ENCODE peak calls at places on chromosomes 5 and 9, in five cellular contexts. F, P, X, K and U are unnamed samples.

GRCh38 chr9:92295827-92296258 is 2.3 kb upstream of the IARS1 start:
- DNase-seq in F (peak), P (no peak), X (no peak), K (no peak), U (no peak)

GRCh38 chr9:87520172-87520683 is 22.6 kb downstream of the DAPK1 start:
- DNase-seq in F (no peak), P (no peak), X (no peak), K (no peak), U (no peak)

GRCh38 chr9:133003671-133004090 is 25.2 kb downstream of the GFI1B start:
- DNase-seq in F (no peak), P (no peak), X (no peak), K (no peak), U (no peak)

GRCh38 chr5:61600945-61601491 is 269.0 kb downstream of the ZSWIM6 start:
- DNase-seq in F (no peak), P (no peak), X (no peak), K (no peak), U (no peak)

GRCh38 chr5:169100735-169101075 is 200.2 kb downstream of the SLIT3 start:
- DNase-seq in F (peak), P (no peak), X (peak), K (no peak), U (peak)

GRCh38 chr9:127116946-127117345 is 5.5 kb downstream of the ANGPTL2 start:
- DNase-seq in F (no peak), P (no peak), X (no peak), K (no peak), U (peak)

GRCh38 chr5:84635235-84636055 is 250.8 kb upstream of the EDIL3 start:
- DNase-seq in F (no peak), P (no peak), X (no peak), K (no peak), U (no peak)

GRCh38 chr9:16509946-16510504 is 360.4 kb downstream of the BNC2 start:
- DNase-seq in F (no peak), P (no peak), X (peak), K (no peak), U (peak)

GRCh38 chr5:83026507-83026906 is 50.7 kb downstream of the TMEM167A start:
- DNase-seq in F (no peak), P (no peak), X (no peak), K (no peak), U (no peak)

GRCh38 chr9:35232867-35233544 is 71.2 kb downstream of the UNC13B start:
- DNase-seq in F (no peak), P (no peak), X (no peak), K (no peak), U (no peak)

GRCh38 chr5:39661026-39661779 is 236.4 kb upstream of the DAB2 start:
- DNase-seq in F (no peak), P (no peak), X (peak), K (no peak), U (peak)

GRCh38 chr5:110909950-110910349 is 161.6 kb upstream of the TSLP start:
- DNase-seq in F (no peak), P (no peak), X (no peak), K (no peak), U (peak)

GRCh38 chr5:151284392-151284967 is 19.1 kb downstream of the SLC36A3 start:
- DNase-seq in F (no peak), P (no peak), X (no peak), K (peak), U (no peak)

GRCh38 chr9:86354882-86355399 is 731 bp upstream of the TUT7 start:
- DNase-seq in F (no peak), P (peak), X (no peak), K (no peak), U (peak)

GRCh38 chr9:97301974-97302373 is 5.5 kb upstream of the CCDC180 start:
- DNase-seq in F (no peak), P (no peak), X (no peak), K (no peak), U (no peak)

GRCh38 chr5:150540615-150541396 is 32.9 kb downstream of the NDST1 start:
- DNase-seq in F (no peak), P (peak), X (peak), K (no peak), U (peak)

GRCh38 chr5:54115768-54116403 is 194.5 kb downstream of the ARL15 start:
- DNase-seq in F (no peak), P (no peak), X (peak), K (no peak), U (peak)

GRCh38 chr9:78903581-78903980 is 606.7 kb downstream of the PSAT1 start:
- DNase-seq in F (no peak), P (no peak), X (peak), K (no peak), U (peak)

GRCh38 chr9:101467690-101468089 is 32.1 kb upstream of the ALDOB start:
- DNase-seq in F (no peak), P (no peak), X (no peak), K (no peak), U (no peak)

GRCh38 chr5:63563008-63563917 is 399.0 kb downstream of the HTR1A start:
- DNase-seq in F (no peak), P (no peak), X (peak), K (no peak), U (no peak)

GRCh38 chr9:99998866-99999265 is 92.4 kb downstream of the STX17 start:
- DNase-seq in F (no peak), P (no peak), X (no peak), K (no peak), U (no peak)

GRCh38 chr5:34863947-34864346 is 25.0 kb downstream of the TTC23L start:
- DNase-seq in F (no peak), P (no peak), X (no peak), K (no peak), U (no peak)

GRCh38 chr9:10562581-10563343 is 50.0 kb downstream of the PTPRD start:
- DNase-seq in F (peak), P (no peak), X (peak), K (no peak), U (no peak)

GRCh38 chr5:154481584-154482381 is 3.8 kb upstream of the HAND1 start:
- DNase-seq in F (no peak), P (no peak), X (no peak), K (no peak), U (no peak)

GRCh38 chr5:154480847-154481246 is 2.8 kb upstream of the HAND1 start:
- DNase-seq in F (no peak), P (no peak), X (no peak), K (no peak), U (no peak)

GRCh38 chr5:154479160-154479943 is 1.3 kb upstream of the HAND1 start:
- DNase-seq in F (no peak), P (no peak), X (no peak), K (no peak), U (no peak)

GRCh38 chr5:154478752-154479159 is 729 bp upstream of the HAND1 start:
- DNase-seq in F (no peak), P (no peak), X (no peak), K (no peak), U (no peak)

DNA sequence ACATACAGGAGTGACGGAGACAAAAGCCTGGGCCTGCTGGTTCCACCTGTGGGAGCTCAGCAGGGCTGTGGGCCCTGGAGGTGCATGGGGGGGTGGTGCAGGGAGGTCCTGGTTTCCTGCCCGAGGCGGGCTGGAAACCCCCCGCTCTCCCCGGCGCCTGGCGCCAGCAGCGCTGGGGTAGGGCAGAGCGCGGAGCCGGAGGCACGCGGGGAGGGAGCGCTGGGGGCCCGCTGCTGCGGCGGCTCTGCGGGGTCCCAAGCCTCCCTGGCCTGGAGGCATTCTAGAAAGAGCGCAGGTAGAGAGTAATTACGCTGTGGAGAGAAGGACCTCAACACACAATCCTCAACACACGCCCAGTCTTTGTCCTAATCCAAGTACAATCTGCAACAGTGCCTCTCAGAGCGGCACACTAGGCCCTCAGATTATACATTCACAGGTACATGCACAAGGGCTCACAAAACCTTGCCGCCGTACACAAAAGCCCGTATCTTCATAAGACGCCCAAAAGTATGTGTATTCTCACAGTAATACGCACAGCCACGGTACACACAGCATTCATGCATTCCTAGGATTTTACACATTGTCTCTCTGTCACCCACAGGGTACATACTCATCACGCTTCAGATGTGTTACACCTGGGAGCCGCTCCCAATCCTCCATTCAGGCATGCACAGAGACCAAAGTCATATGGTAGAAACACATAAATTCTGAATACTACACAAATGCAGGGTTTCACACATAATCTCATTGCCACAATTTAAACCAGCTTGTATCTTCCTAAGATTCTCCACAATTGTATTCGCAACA is 2.1 kb upstream of the HAND1 start:
- DNase-seq in F (no peak), P (no peak), X (no peak), K (no peak), U (no peak)
- TF ChIP-seq EZH2 in F (peak), P (no peak), X (peak), K (no peak), U (peak)

DNA sequence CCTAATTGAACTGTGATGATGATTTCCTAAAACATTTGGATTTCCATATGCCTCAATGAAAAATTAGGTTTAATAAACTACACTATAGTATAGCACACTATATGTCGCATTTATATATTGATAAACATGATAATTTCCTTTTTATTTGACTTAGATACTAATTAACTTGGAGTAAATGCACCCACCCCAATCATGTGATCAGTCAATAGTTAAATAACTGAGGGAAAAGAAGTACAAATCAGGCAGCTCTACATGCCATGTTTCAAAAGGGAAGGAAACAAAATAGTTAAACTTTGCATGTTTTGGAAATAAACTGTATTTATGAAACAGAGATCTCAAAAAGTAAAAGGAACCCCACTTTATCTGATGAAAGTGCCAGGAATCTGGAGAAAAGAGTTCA is 18.0 kb upstream of the GNE start:
- DNase-seq in F (no peak), P (no peak), X (no peak), K (no peak), U (no peak)
- H3K9ac ChIP-seq in F (no peak), P (no peak), X (peak), K (no peak), U (peak)

GRCh38 chr5:172898513-172899369 is 60.5 kb upstream of the RPL26L1 start:
- DNase-seq in F (no peak), P (no peak), X (no peak), K (no peak), U (no peak)
- H3K27ac ChIP-seq in F (peak), P (no peak), X (no peak), K (no peak), U (peak)

GRCh38 chr5:77630246-77631165 is 8.0 kb downstream of the OTP start:
- DNase-seq in F (no peak), P (peak), X (peak), K (peak), U (peak)
- TF ChIP-seq EZH2 in F (peak), P (peak), X (peak), K (no peak), U (peak)

GRCh38 chr9:23538060-23538387 is 288.0 kb downstream of the ELAVL2 start:
- DNase-seq in F (no peak), P (no peak), X (no peak), K (no peak), U (no peak)
- H3K9ac ChIP-seq in F (no peak), P (no peak), X (no peak), K (no peak), U (no peak)

DNA sequence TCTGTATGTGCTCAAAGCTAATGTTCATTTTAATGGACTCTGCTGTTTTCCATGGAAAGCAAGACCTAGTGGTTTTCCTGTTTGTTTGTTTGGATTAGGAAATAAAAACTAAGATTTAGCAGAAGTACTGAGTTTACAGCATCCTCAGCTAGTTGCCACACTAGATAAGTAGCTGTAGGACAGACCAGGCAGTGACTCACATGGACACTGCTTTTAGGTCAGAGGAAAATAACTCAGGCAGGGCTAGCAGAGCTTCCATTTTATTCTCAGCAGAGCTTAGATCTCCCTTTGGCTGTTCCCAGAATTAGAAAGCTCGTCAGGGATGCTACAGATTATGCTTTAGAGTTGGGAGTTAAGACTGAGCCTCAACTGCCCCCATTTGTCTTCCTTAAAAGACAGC is 204.4 kb downstream of the SH3GL2 start:
- DNase-seq in F (no peak), P (no peak), X (no peak), K (no peak), U (peak)
- H3K27ac ChIP-seq in F (no peak), P (no peak), X (no peak), K (no peak), U (no peak)

DNA sequence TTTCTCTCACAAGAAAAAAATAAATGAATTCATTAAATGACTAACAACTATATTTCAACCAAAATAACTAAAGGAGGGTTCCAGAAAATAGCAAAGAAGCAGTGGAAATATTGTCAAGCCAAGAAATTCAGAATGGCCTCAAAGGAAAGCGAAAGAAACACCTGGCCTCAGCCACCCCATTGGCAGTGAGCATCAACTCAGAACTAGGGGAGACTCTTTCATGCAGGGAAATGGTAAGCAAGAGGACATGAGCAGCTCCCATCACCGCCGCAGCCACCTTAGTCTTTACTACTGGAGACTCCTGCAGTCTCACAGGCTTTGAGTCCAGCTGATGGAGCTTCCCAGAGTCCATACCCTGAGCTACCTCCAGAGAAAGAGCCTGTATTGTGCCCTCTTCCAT is 343.9 kb upstream of the GRAMD2B start:
- DNase-seq in F (no peak), P (no peak), X (no peak), K (no peak), U (no peak)
- TF ChIP-seq EZH2 in F (no peak), P (no peak), X (no peak), K (no peak), U (no peak)